ENCODE peak calls at places on chromosomes 11 and 22, in four cellular contexts. One of them, this sample, is unnamed.

GRCh38 chr11:96167787-96168186 is 175.2 kb downstream of the MAML2 start:
- DNase-seq in body of pancreas: no peak
- DNase-seq in NB4: peak; percentile 72
- DNase-seq in A549: no peak
- DNase-seq in this sample: no peak

GRCh38 chr22:31215018-31215535 is 3.0 kb downstream of the LIMK2 start:
- DNase-seq in body of pancreas: no peak
- DNase-seq in NB4: no peak
- DNase-seq in A549: no peak
- DNase-seq in this sample: no peak

GRCh38 chr11:1298695-1299492 is 10.5 kb downstream of the TOLLIP start:
- DNase-seq in body of pancreas: peak; percentile 86
- DNase-seq in NB4: peak; percentile 92
- DNase-seq in A549: peak; percentile 73
- DNase-seq in this sample: no peak

GRCh38 chr11:65182258-65183170 is 786 bp downstream of the CAPN1 start:
- DNase-seq in body of pancreas: peak; percentile 46
- DNase-seq in NB4: no peak
- DNase-seq in A549: no peak
- DNase-seq in this sample: peak; percentile 20

GRCh38 chr11:69353696-69354544 is 60.0 kb downstream of the MYEOV start:
- DNase-seq in body of pancreas: no peak
- DNase-seq in NB4: no peak
- DNase-seq in A549: no peak
- DNase-seq in this sample: no peak

GRCh38 chr11:69638941-69639681 is 1.8 kb upstream of the CCND1 start:
- DNase-seq in body of pancreas: peak; percentile 79
- DNase-seq in NB4: peak; percentile 92
- DNase-seq in A549: peak; percentile 81
- DNase-seq in this sample: peak; percentile 94

GRCh38 chr11:84021291-84021690 is 735.1 kb upstream of the CCDC90B start:
- DNase-seq in body of pancreas: no peak
- DNase-seq in NB4: no peak
- DNase-seq in A549: no peak
- DNase-seq in this sample: no peak

GRCh38 chr11:121740902-121741301 is 288.1 kb upstream of the SORL1-AS1 start:
- DNase-seq in body of pancreas: no peak
- DNase-seq in NB4: no peak
- DNase-seq in A549: no peak
- DNase-seq in this sample: no peak

GRCh38 chr22:49235463-49236300 is 592.0 kb downstream of the BRD1 start:
- DNase-seq in body of pancreas: no peak
- DNase-seq in NB4: no peak
- DNase-seq in A549: no peak
- DNase-seq in this sample: no peak

GRCh38 chr11:44600739-44601416 is 35.4 kb downstream of the CD82 start:
- DNase-seq in body of pancreas: no peak
- DNase-seq in NB4: no peak
- DNase-seq in A549: no peak
- DNase-seq in this sample: no peak

GRCh38 chr22:38423512-38424503 is 31.2 kb downstream of the KCNJ4 start:
- DNase-seq in body of pancreas: no peak
- DNase-seq in NB4: peak; percentile 42
- DNase-seq in A549: no peak
- DNase-seq in this sample: no peak

GRCh38 chr11:12003329-12003728 is 5.1 kb downstream of the DKK3 start:
- DNase-seq in body of pancreas: no peak
- DNase-seq in NB4: no peak
- DNase-seq in A549: no peak
- DNase-seq in this sample: no peak

GRCh38 chr11:59259867-59260475 is 47.2 kb upstream of the MPEG1 start:
- DNase-seq in body of pancreas: no peak
- DNase-seq in NB4: no peak
- DNase-seq in A549: no peak
- DNase-seq in this sample: no peak

GRCh38 chr11:38153985-38154384 is 1555.9 kb upstream of the RAG2 start:
- DNase-seq in body of pancreas: no peak
- DNase-seq in NB4: no peak
- DNase-seq in A549: no peak
- DNase-seq in this sample: no peak

GRCh38 chr11:35138949-35139881 is at the start of gene CD44:
- DNase-seq in body of pancreas: peak; percentile 75
- DNase-seq in NB4: peak; percentile 88
- DNase-seq in A549: peak; percentile 83
- DNase-seq in this sample: peak; percentile 75

GRCh38 chr11:69400769-69401590 is 80.5 kb upstream of the LINC01488 start:
- DNase-seq in body of pancreas: no peak
- DNase-seq in NB4: peak; percentile 50
- DNase-seq in A549: no peak
- DNase-seq in this sample: no peak

GRCh38 chr11:31442086-31442485 is 67.3 kb downstream of the IMMP1L start:
- DNase-seq in body of pancreas: no peak
- DNase-seq in NB4: no peak
- DNase-seq in A549: no peak
- DNase-seq in this sample: no peak

GRCh38 chr11:45168366-45169130 is 22.1 kb downstream of the PRDM11 start:
- DNase-seq in body of pancreas: no peak
- DNase-seq in NB4: no peak
- DNase-seq in A549: no peak
- DNase-seq in this sample: no peak

GRCh38 chr11:13114566-13115465 is 105.7 kb downstream of the RASSF10 start:
- DNase-seq in body of pancreas: peak; percentile 30
- DNase-seq in NB4: peak; percentile 19
- DNase-seq in A549: peak; percentile 45
- DNase-seq in this sample: no peak

GRCh38 chr11:125674210-125674609 is 6.4 kb downstream of the ACRV1 start:
- DNase-seq in body of pancreas: no peak
- DNase-seq in NB4: no peak
- DNase-seq in A549: no peak
- DNase-seq in this sample: no peak

GRCh38 chr11:34332524-34332923 is 25.3 kb downstream of the ABTB2 start:
- DNase-seq in body of pancreas: no peak
- DNase-seq in NB4: no peak
- DNase-seq in A549: no peak
- DNase-seq in this sample: no peak

GRCh38 chr22:37485714-37486223 is 415 bp downstream of the MFNG start:
- DNase-seq in body of pancreas: no peak
- DNase-seq in NB4: no peak
- DNase-seq in A549: no peak
- DNase-seq in this sample: no peak

GRCh38 chr11:90426442-90426841 is 203.6 kb upstream of the CHORDC1 start:
- DNase-seq in body of pancreas: no peak
- DNase-seq in NB4: peak; percentile 40
- DNase-seq in A549: no peak
- DNase-seq in this sample: no peak

GRCh38 chr11:877565-877964 is 33.0 kb downstream of the CHID1 start:
- DNase-seq in body of pancreas: no peak
- DNase-seq in NB4: peak; percentile 41
- DNase-seq in A549: no peak
- DNase-seq in this sample: no peak

GRCh38 chr22:25403752-25404471 is 160.6 kb upstream of the GRK3 start:
- DNase-seq in body of pancreas: no peak
- DNase-seq in NB4: peak; percentile 84
- DNase-seq in A549: no peak
- DNase-seq in this sample: no peak

GRCh38 chr11:47233989-47234668 is 14.5 kb downstream of the ACP2 start:
- DNase-seq in body of pancreas: no peak
- DNase-seq in NB4: peak; percentile 61
- DNase-seq in A549: peak; percentile 67
- DNase-seq in this sample: peak; percentile 61

GRCh38 chr11:83736689-83737088 is 450.5 kb upstream of the CCDC90B start:
- DNase-seq in body of pancreas: no peak
- DNase-seq in NB4: no peak
- DNase-seq in A549: no peak
- DNase-seq in this sample: no peak

GRCh38 chr11:74276581-74276980 is 34.9 kb downstream of the P4HA3 start:
- DNase-seq in body of pancreas: no peak
- DNase-seq in NB4: no peak
- DNase-seq in A549: no peak
- DNase-seq in this sample: no peak

GRCh38 chr11:121895919-121896318 is 220.1 kb downstream of the BLID start:
- DNase-seq in body of pancreas: no peak
- DNase-seq in NB4: no peak
- DNase-seq in A549: no peak
- DNase-seq in this sample: no peak

GRCh38 chr11:72297828-72298227 is 53.9 kb upstream of the PHOX2A start:
- DNase-seq in body of pancreas: no peak
- DNase-seq in NB4: no peak
- DNase-seq in A549: no peak
- DNase-seq in this sample: no peak

GRCh38 chr11:134531331-134532135 is 119.5 kb upstream of the B3GAT1 start:
- DNase-seq in body of pancreas: peak; percentile 5
- DNase-seq in NB4: no peak
- DNase-seq in A549: no peak
- DNase-seq in this sample: no peak

GRCh38 chr11:119085523-119085878 is 820 bp downstream of the HMBS start:
- DNase-seq in body of pancreas: no peak
- DNase-seq in NB4: no peak
- DNase-seq in A549: no peak
- DNase-seq in this sample: no peak

GRCh38 chr22:50282361-50283144 is 12.4 kb upstream of the MAPK11 start:
- DNase-seq in body of pancreas: peak; percentile 74
- DNase-seq in NB4: no peak
- DNase-seq in A549: peak; percentile 73
- DNase-seq in this sample: peak; percentile 96

GRCh38 chr22:36386351-36386899 is 1.3 kb downstream of the MYH9 start:
- DNase-seq in body of pancreas: no peak
- DNase-seq in NB4: peak; percentile 68
- DNase-seq in A549: no peak
- DNase-seq in this sample: no peak
- TF ChIP-seq POLR2A in body of pancreas: peak; percentile 83
- TF ChIP-seq POLR2A in NB4: no peak
- TF ChIP-seq POLR2A in A549: no peak
- TF ChIP-seq POLR2A in this sample: no peak

GRCh38 chr11:67160872-67161783 is 42.1 kb downstream of the KDM2A start:
- DNase-seq in body of pancreas: no peak
- DNase-seq in NB4: no peak
- DNase-seq in A549: no peak
- DNase-seq in this sample: no peak

GRCh38 chr11:67157691-67158090 is 38.6 kb downstream of the KDM2A start:
- DNase-seq in body of pancreas: no peak
- DNase-seq in NB4: no peak
- DNase-seq in A549: no peak
- DNase-seq in this sample: no peak

GRCh38 chr11:67163006-67163405 is 43.9 kb downstream of the KDM2A start:
- DNase-seq in body of pancreas: no peak
- DNase-seq in NB4: no peak
- DNase-seq in A549: no peak
- DNase-seq in this sample: no peak

GRCh38 chr11:67158241-67158640 is 39.2 kb downstream of the KDM2A start:
- DNase-seq in body of pancreas: no peak
- DNase-seq in NB4: no peak
- DNase-seq in A549: no peak
- DNase-seq in this sample: no peak

GRCh38 chr11:67160045-67160444 is 41.0 kb downstream of the KDM2A start:
- DNase-seq in body of pancreas: no peak
- DNase-seq in NB4: no peak
- DNase-seq in A549: no peak
- DNase-seq in this sample: no peak
- TF ChIP-seq POLR2A in body of pancreas: no peak
- TF ChIP-seq POLR2A in NB4: no peak
- TF ChIP-seq POLR2A in A549: no peak
- TF ChIP-seq POLR2A in this sample: no peak

GRCh38 chr11:76334826-76335389 is 46.0 kb downstream of the THAP12 start:
- DNase-seq in body of pancreas: no peak
- DNase-seq in NB4: no peak
- DNase-seq in A549: no peak
- DNase-seq in this sample: no peak

GRCh38 chr11:76337469-76337868 is 43.5 kb downstream of the THAP12 start:
- DNase-seq in body of pancreas: no peak
- DNase-seq in NB4: no peak
- DNase-seq in A549: no peak
- DNase-seq in this sample: no peak

GRCh38 chr11:76335827-76336226 is 45.1 kb downstream of the THAP12 start:
- DNase-seq in body of pancreas: no peak
- DNase-seq in NB4: peak; percentile 47
- DNase-seq in A549: no peak
- DNase-seq in this sample: no peak

GRCh38 chr11:76337918-76338317 is 43.0 kb downstream of the THAP12 start:
- DNase-seq in body of pancreas: no peak
- DNase-seq in NB4: peak; percentile 30
- DNase-seq in A549: no peak
- DNase-seq in this sample: no peak

DNA sequence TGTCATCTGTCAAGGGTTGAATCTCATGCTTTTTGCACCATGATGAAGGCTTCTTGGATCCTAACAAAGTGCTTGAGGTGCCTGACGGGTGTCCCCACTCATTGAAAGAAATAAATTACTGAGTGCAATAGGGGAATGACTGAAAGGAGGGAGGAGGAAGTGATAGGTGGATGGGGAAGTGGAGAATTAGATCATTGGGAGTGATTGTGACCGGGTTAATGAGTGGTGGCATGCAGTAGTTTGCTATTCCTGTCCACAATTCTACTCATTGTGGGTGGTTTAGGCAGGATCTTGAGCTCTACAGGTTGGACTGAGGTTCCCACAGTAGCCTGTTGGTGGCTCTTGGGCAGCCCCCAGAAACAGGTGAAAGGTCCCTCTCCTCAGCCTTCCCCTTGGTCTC is 44.3 kb downstream of the THAP12 start:
- DNase-seq in body of pancreas: no peak
- DNase-seq in NB4: no peak
- DNase-seq in A549: no peak
- DNase-seq in this sample: no peak
- TF ChIP-seq POLR2A in body of pancreas: no peak
- TF ChIP-seq POLR2A in NB4: no peak
- TF ChIP-seq POLR2A in A549: no peak
- TF ChIP-seq POLR2A in this sample: no peak

DNA sequence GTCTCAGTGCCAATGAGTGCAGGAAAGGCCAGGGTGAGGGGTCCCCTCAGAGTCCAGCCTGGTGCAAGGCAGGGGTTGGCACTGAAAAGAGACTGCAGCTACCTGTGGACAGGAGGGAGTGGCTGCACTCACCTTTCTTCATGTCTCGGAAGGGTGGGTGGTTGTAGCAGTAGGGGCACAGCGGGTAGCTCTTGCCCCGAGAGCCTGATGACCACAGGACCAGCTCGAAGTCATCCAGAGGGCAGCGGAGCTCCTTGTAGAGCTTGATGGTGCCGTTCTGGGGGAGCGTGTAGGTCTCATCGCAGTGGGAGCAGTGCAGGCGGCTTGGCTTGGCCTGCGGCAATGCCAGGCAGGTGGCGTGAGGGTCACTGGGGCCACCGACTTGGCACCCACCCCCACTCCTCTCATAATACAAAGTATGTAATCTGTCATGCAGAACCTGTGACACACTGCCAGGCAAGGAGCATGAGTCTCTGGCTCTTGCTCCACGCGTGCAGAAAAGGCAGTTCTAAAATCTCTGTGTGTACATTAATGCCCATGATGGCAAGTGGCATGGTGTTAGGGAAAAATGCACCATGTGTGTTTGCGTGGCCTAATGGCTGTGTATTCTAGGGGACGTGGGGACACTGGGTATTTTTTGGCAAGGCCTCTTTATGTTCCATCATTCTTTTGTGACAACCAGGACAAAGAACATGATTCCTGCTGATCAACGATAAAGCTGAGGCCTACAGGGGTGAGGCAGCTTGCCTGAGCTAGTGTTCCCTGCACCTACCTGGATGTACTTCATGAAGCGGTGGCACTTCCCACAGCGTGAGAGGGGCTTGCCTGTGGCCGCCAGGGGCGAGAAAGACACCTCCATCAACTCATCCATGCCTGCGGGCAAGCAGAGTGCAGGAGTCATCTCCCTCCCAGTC is 6.0 kb upstream of the PPM1F start:
- DNase-seq in body of pancreas: no peak
- DNase-seq in NB4: no peak
- DNase-seq in A549: no peak
- DNase-seq in this sample: no peak
- TF ChIP-seq POLR2A in body of pancreas: no peak
- TF ChIP-seq POLR2A in NB4: no peak
- TF ChIP-seq POLR2A in A549: no peak
- TF ChIP-seq POLR2A in this sample: no peak